ENCODE peak calls at places on chromosome 18, in four cellular contexts. B, F, A and K are unnamed samples.

GRCh38 chr18:48938827-48939367 is 11.9 kb downstream of the SMAD7 start:
- DNase-seq in B (no peak), F (no peak), A (no peak), K (peak)

GRCh38 chr18:73614812-73615211 is 532.8 kb downstream of the FBXO15 start:
- DNase-seq in B (no peak), F (no peak), A (peak), K (no peak)

GRCh38 chr18:42564761-42565160 is 550.7 kb downstream of the RIT2 start:
- DNase-seq in B (no peak), F (no peak), A (no peak), K (no peak)

GRCh38 chr18:63979409-63979908 is 9.6 kb downstream of the SERPINB8 start:
- DNase-seq in B (peak), F (peak), A (peak), K (peak)

GRCh38 chr18:24791736-24792135 is 331.3 kb downstream of the HRH4 start:
- DNase-seq in B (no peak), F (no peak), A (no peak), K (no peak)

GRCh38 chr18:29002747-29003146 is 825.8 kb upstream of the CDH2 start:
- DNase-seq in B (no peak), F (no peak), A (no peak), K (no peak)

GRCh38 chr18:26457611-26458350 is 90.6 kb downstream of the KCTD1 start:
- DNase-seq in B (no peak), F (peak), A (no peak), K (no peak)

GRCh38 chr18:32308493-32309120 is 118.8 kb downstream of the MEP1B start:
- DNase-seq in B (no peak), F (no peak), A (peak), K (peak)

GRCh38 chr18:44758821-44759624 is 78.3 kb downstream of the SETBP1 start:
- DNase-seq in B (no peak), F (no peak), A (no peak), K (no peak)

GRCh38 chr18:3689986-3690681 is 240.2 kb downstream of the TGIF1 start:
- DNase-seq in B (no peak), F (peak), A (no peak), K (no peak)

GRCh38 chr18:48566588-48566987 is 27.8 kb downstream of the CTIF start:
- DNase-seq in B (no peak), F (no peak), A (peak), K (no peak)

GRCh38 chr18:62715829-62716678 is 713 bp downstream of the PHLPP1 start:
- DNase-seq in B (peak), F (peak), A (peak), K (peak)

GRCh38 chr18:36308711-36309435 is 11.4 kb downstream of the FHOD3 start:
- DNase-seq in B (no peak), F (no peak), A (no peak), K (no peak)

GRCh38 chr18:13612111-13612997 is 114.0 kb downstream of the FAM210A start:
- DNase-seq in B (peak), F (no peak), A (no peak), K (no peak)

GRCh38 chr18:50320719-50321118 is 33.2 kb upstream of the CXXC1 start:
- DNase-seq in B (no peak), F (no peak), A (no peak), K (no peak)

GRCh38 chr18:40159141-40160017 is 1795.7 kb upstream of the PIK3C3 start:
- DNase-seq in B (no peak), F (no peak), A (peak), K (peak)

GRCh38 chr18:55768255-55768654 is 180.3 kb upstream of the TCF4 start:
- DNase-seq in B (no peak), F (peak), A (peak), K (peak)

GRCh38 chr18:13366977-13367892 is 148.7 kb downstream of the LDLRAD4 start:
- DNase-seq in B (no peak), F (no peak), A (no peak), K (no peak)

GRCh38 chr18:51513525-51513924 is 316.0 kb upstream of the MEX3C start:
- DNase-seq in B (no peak), F (no peak), A (no peak), K (no peak)

GRCh38 chr18:21341141-21341540 is 99.1 kb downstream of the GREB1L start:
- DNase-seq in B (no peak), F (no peak), A (no peak), K (no peak)

GRCh38 chr18:23881778-23882177 is 132.8 kb upstream of the TTC39C start:
- DNase-seq in B (no peak), F (no peak), A (no peak), K (no peak)

GRCh38 chr18:21851327-21851961 is 110.9 kb downstream of the MIB1 start:
- DNase-seq in B (no peak), F (no peak), A (peak), K (peak)

GRCh38 chr18:57352271-57352701 is at the start of gene ST8SIA3:
- DNase-seq in B (no peak), F (no peak), A (no peak), K (no peak)

GRCh38 chr18:8611916-8612576 is 2.8 kb downstream of the RAB12 start:
- DNase-seq in B (no peak), F (no peak), A (no peak), K (no peak)

GRCh38 chr18:58862404-58862803 is 2.3 kb upstream of the ZNF532 start:
- DNase-seq in B (no peak), F (no peak), A (no peak), K (no peak)

GRCh38 chr18:54181856-54182612 is 42.4 kb downstream of the MBD2 start:
- DNase-seq in B (no peak), F (no peak), A (peak), K (peak)